ENCODE peak calls at places on chromosomes 16 and 17, in ten cellular contexts. U is stimulated activated CD4-positive, alpha-beta T cell treated with anti-CD3 and anti-CD28 coated beads, Interleukin-1b, Interleukin-23, amount 100 ng/mL, for 48 hours; L is stimulated activated naive CD4-positive, alpha-beta T cell; C is hypothalamus; G is Caki2; B is T-helper 2 cell treated with Interferon-gamma antibody and Interleukin-4, amounts not matched to agents 5 μg/mL and 100 μg/mL, for 36 hours; D is NCI-H1436 treated with DMSO at 0.1 percent for 48 hours; Y is cardiac fibroblast; F is right cardiac atrium; W is CD4-positive, CD25-positive, alpha-beta regulatory T cell. N is an unnamed sample.

GRCh38 chr17:18321309-18321708 is 6.2 kb downstream of the SMCR8 start:
- DNase-seq in G (no peak), Y (no peak), F (no peak), B (no peak), D (no peak), U (no peak), C (no peak), L (no peak), W (no peak), N (no peak)

GRCh38 chr17:19647697-19648474 is 665 bp upstream of the ALDH3A2 start:
- DNase-seq in F (peak; percentile 88), L (peak; percentile 64), B (peak; percentile 37), D (peak; percentile 45), G (peak; percentile 59), Y (peak; percentile 78), C (peak; percentile 71), U (peak; percentile 25), W (no peak), N (no peak)

GRCh38 chr16:71927383-71927782 is 32.1 kb downstream of the IST1 start:
- DNase-seq in L (no peak), W (no peak), G (peak; percentile 88), U (peak; percentile 17), F (peak; percentile 74), B (no peak), D (no peak), C (no peak), Y (peak; percentile 95), N (no peak)

GRCh38 chr16:84730406-84731106 is 30.8 kb downstream of the USP10 start:
- DNase-seq in B (no peak), U (no peak), D (no peak), L (no peak), C (peak; percentile 21), W (no peak), G (peak; percentile 78), Y (peak; percentile 93), F (peak; percentile 71), N (no peak)

GRCh38 chr17:47733047-47733413 is at the start of gene TBX21:
- DNase-seq in U (peak; percentile 92), Y (peak; percentile 13), B (peak; percentile 85), L (peak; percentile 59), G (no peak), D (peak; percentile 8), W (peak; percentile 78), C (no peak), F (peak; percentile 87), N (peak; percentile 30)

GRCh38 chr17:16912021-16912962 is 59.6 kb downstream of the TNFRSF13B start:
- DNase-seq in U (no peak), D (no peak), W (no peak), G (no peak), F (no peak), Y (no peak), L (no peak), B (no peak), C (no peak), N (no peak)

GRCh38 chr16:71540-72341 is 690 bp downstream of the RHBDF1 start:
- DNase-seq in L (no peak), C (peak; percentile 49), B (no peak), D (no peak), G (peak; percentile 73), W (no peak), Y (peak; percentile 69), U (no peak), F (peak; percentile 91), N (no peak)

GRCh38 chr16:68490829-68491575 is 42.7 kb upstream of the SMPD3 start:
- DNase-seq in D (no peak), Y (no peak), F (no peak), U (no peak), C (no peak), L (no peak), W (no peak), G (peak; percentile 56), B (no peak), N (no peak)

GRCh38 chr17:61575352-61575975 is 15.6 kb downstream of the NACA2 start:
- DNase-seq in U (no peak), C (no peak), D (no peak), F (no peak), B (no peak), W (no peak), Y (no peak), G (no peak), L (no peak), N (no peak)

GRCh38 chr16:66386629-66387622 is 20.4 kb downstream of the CDH5 start:
- DNase-seq in B (no peak), L (no peak), W (no peak), Y (no peak), C (no peak), U (no peak), D (no peak), G (no peak), F (no peak), N (no peak)

GRCh38 chr16:55491691-55492090 is 12.7 kb downstream of the MMP2 start:
- DNase-seq in G (no peak), F (no peak), L (no peak), U (no peak), Y (no peak), D (no peak), B (no peak), C (no peak), W (no peak), N (no peak)